ENCODE peak calls at places on chromosome 17, in eight cellular contexts. V is Jurkat, Clone E6-1; T is Daoy; K is NCI-H774; Y is left ventricle myocardium inferior; Q is NCI-H187; G is CD4-positive, alpha-beta memory T cell; E is smooth muscle cell of the brain vasculature. J is an unnamed sample.

GRCh38 chr17:32461853-32462617 is 17.7 kb downstream of the PSMD11 start:
- DNase-seq in Y (no peak), K (peak; percentile 56), Q (no peak), V (peak; percentile 66), G (peak; percentile 65), T (peak; percentile 41), E (no peak), J (peak; percentile 28)

GRCh38 chr17:56823848-56824247 is 9.9 kb downstream of the C17orf67 start:
- DNase-seq in E (no peak), V (no peak), T (no peak), Q (no peak), G (no peak), K (no peak), Y (no peak), J (no peak)

GRCh38 chr17:1776857-1777256 is 15.0 kb downstream of the SERPINF1 start:
- DNase-seq in K (no peak), E (no peak), G (no peak), Q (no peak), Y (no peak), T (no peak), V (no peak), J (no peak)

GRCh38 chr17:28189667-28190066 is 129.3 kb upstream of the TMEM97 start:
- DNase-seq in G (no peak), K (no peak), T (no peak), Y (no peak), V (no peak), Q (no peak), E (no peak), J (no peak)

GRCh38 chr17:29247219-29247618 is 560 bp downstream of the CRYBA1 start:
- DNase-seq in Q (no peak), G (no peak), Y (no peak), E (no peak), T (no peak), K (no peak), V (no peak), J (no peak)

GRCh38 chr17:19372004-19372365 is 6.3 kb upstream of the MAPK7 start:
- DNase-seq in K (no peak), Q (no peak), T (no peak), Y (no peak), E (no peak), V (no peak), G (no peak), J (no peak)

GRCh38 chr17:63282455-63282854 is 163.7 kb downstream of the CYB561 start:
- DNase-seq in E (no peak), Y (no peak), K (no peak), T (no peak), V (no peak), Q (no peak), G (no peak), J (no peak)

GRCh38 chr17:48757524-48757961 is 29.0 kb upstream of the HOXB13 start:
- DNase-seq in Q (no peak), Y (no peak), E (no peak), K (no peak), V (no peak), G (no peak), T (peak; percentile 29), J (peak; percentile 68)

GRCh38 chr17:76085066-76085730 is 6.2 kb downstream of the ZACN start:
- DNase-seq in Q (peak; percentile 37), G (no peak), E (no peak), Y (no peak), T (no peak), V (no peak), K (no peak), J (no peak)

J was measured in MG63.